ENCODE peak calls at places on chromosomes 3 and 15, in nine cellular contexts. V, Y, C, A, W, Z, M, K and L are unnamed samples.

GRCh38 chr3:45140392-45140791 is 5.8 kb downstream of the CDCP1 start:
- DNase-seq in M (no peak), A (no peak), W (no peak), Y (no peak), V (no peak), Z (peak), C (no peak), K (no peak), L (no peak)

GRCh38 chr15:64288577-64288976 is 67.4 kb downstream of the CSNK1G1 start:
- DNase-seq in C (no peak), K (no peak), W (no peak), A (no peak), V (no peak), Y (no peak), Z (peak), M (peak), L (no peak)

GRCh38 chr3:35617370-35617769 is 22.0 kb upstream of the ARPP21 start:
- DNase-seq in W (no peak), K (no peak), Y (no peak), V (no peak), Z (no peak), A (no peak), C (no peak), M (no peak), L (no peak)

GRCh38 chr3:58520403-58520784 is 16.6 kb downstream of the ACOX2 start:
- DNase-seq in A (no peak), W (no peak), M (no peak), Y (no peak), K (no peak), C (no peak), Z (no peak), V (no peak), L (no peak)

GRCh38 chr15:101625169-101625568 is 27.0 kb downstream of the TM2D3 start:
- DNase-seq in V (no peak), Y (no peak), A (no peak), C (no peak), W (no peak), M (no peak), Z (no peak), K (no peak), L (no peak)

GRCh38 chr3:40255532-40255931 is 54.0 kb upstream of the EIF1B start:
- DNase-seq in V (no peak), W (no peak), K (no peak), Y (no peak), C (no peak), A (no peak), Z (no peak), M (no peak), L (no peak)

GRCh38 chr3:156553705-156554356 is 1.1 kb downstream of the SSR3 start:
- DNase-seq in C (no peak), Y (no peak), M (peak), W (no peak), V (no peak), K (no peak), A (no peak), Z (peak), L (peak)

GRCh38 chr3:85360742-85361387 is 402.1 kb downstream of the CADM2 start:
- DNase-seq in Y (no peak), Z (no peak), K (peak), W (no peak), M (peak), A (no peak), C (peak), V (peak), L (peak)

GRCh38 chr15:58748040-58748786 is 1.3 kb downstream of the ADAM10 start:
- DNase-seq in A (no peak), V (no peak), M (no peak), Y (no peak), C (no peak), W (peak), Z (no peak), K (no peak), L (no peak)

GRCh38 chr3:106635271-106635670 is 742.0 kb upstream of the CCDC54 start:
- DNase-seq in K (no peak), M (peak), W (no peak), A (no peak), C (no peak), V (no peak), Y (no peak), Z (peak), L (peak)

GRCh38 chr3:33377931-33378330 is 62.3 kb downstream of the UBP1 start:
- DNase-seq in A (no peak), V (no peak), C (no peak), Y (no peak), K (peak), W (no peak), Z (peak), M (peak), L (no peak)